ENCODE peak calls at places on chromosomes 3 and 15, in six cellular contexts. S is tibial nerve, Y is body of pancreas, O is A549, N is adrenal gland, R is heart left ventricle. G is an unnamed sample.

GRCh38 chr3:121885386-121885785 is 8.8 kb upstream of the SLC15A2 start:
- DNase-seq in S (no peak), Y (no peak), O (no peak), N (no peak), R (no peak), G (no peak)

GRCh38 chr3:158773166-158773565 is 28.7 kb upstream of the MFSD1 start:
- DNase-seq in S (no peak), Y (no peak), O (no peak), N (no peak), R (no peak), G (no peak)

GRCh38 chr3:119700269-119700919 is 2.4 kb upstream of the CFAP91 start:
- DNase-seq in S (no peak), Y (peak), O (no peak), N (peak), R (peak), G (no peak)

GRCh38 chr3:159664011-159664410 is 324.6 kb upstream of the IL12A start:
- DNase-seq in S (no peak), Y (no peak), O (no peak), N (no peak), R (peak), G (no peak)

GRCh38 chr3:123871946-123872345 is 12.2 kb downstream of the MYLK start:
- DNase-seq in S (no peak), Y (no peak), O (no peak), N (no peak), R (no peak), G (no peak)

GRCh38 chr3:134228035-134228434 is 22.6 kb downstream of the RYK start:
- DNase-seq in S (no peak), Y (no peak), O (no peak), N (no peak), R (no peak), G (no peak)

GRCh38 chr3:37990527-37990926 is at the start of gene VILL:
- DNase-seq in S (peak), Y (peak), O (no peak), N (peak), R (no peak), G (no peak)

GRCh38 chr3:168288511-168289268 is 193.0 kb upstream of the GOLIM4 start:
- DNase-seq in S (no peak), Y (no peak), O (no peak), N (no peak), R (no peak), G (no peak)

GRCh38 chr15:70160803-70161565 is 63.3 kb upstream of the TLE3 start:
- DNase-seq in S (no peak), Y (peak), O (no peak), N (peak), R (peak), G (no peak)

GRCh38 chr3:72116226-72116625 is 331.3 kb upstream of the PROK2 start:
- DNase-seq in S (no peak), Y (no peak), O (no peak), N (no peak), R (no peak), G (no peak)

GRCh38 chr3:149090907-149091306 is 4.6 kb upstream of the HLTF start:
- DNase-seq in S (no peak), Y (no peak), O (no peak), N (no peak), R (no peak), G (no peak)

DNA sequence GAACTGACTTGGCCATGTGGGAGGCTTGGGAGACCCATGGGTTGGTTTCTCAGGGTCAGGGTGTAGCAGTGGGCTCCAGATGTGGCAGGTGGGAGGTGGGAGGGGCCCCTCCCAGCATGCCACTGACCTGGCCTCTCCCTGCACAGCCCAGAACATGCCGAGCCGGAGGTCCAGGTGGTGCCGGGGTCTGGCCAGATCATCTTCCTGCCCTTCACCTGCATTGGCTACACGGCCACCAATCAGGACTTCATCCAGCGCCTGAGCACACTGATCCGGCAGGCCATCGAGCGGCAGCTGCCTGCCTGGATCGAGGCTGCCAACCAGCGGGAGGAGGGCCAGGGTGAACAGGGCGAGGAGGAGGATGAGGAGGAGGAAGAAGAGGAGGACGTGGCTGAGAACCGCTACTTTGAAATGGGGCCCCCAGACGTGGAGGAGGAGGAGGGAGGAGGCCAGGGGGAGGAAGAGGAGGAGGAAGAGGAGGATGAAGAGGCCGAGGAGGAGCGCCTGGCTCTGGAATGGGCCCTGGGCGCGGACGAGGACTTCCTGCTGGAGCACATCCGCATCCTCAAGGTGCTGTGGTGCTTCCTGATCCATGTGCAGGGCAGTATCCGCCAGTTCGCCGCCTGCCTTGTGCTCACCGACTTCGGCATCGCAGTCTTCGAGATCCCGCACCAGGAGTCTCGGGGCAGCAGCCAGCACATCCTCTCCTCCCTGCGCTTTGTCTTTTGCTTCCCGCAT is 7.9 kb upstream of the STAB1 start:
- DNase-seq in S (no peak), Y (no peak), O (no peak), N (no peak), R (no peak), G (no peak)
- TF ChIP-seq POLR2A in S (no peak), Y (no peak), O (no peak), N (no peak), R (no peak), G (no peak)

GRCh38 chr3:174440350-174440716 is 418.8 kb upstream of the NAALADL2 start:
- DNase-seq in S (no peak), Y (peak), O (no peak), N (no peak), R (no peak), G (no peak)

GRCh38 chr3:174442317-174442682 is 416.8 kb upstream of the NAALADL2 start:
- DNase-seq in S (no peak), Y (no peak), O (no peak), N (no peak), R (no peak), G (no peak)

GRCh38 chr3:174441588-174442316 is 417.4 kb upstream of the NAALADL2 start:
- DNase-seq in S (no peak), Y (no peak), O (no peak), N (no peak), R (no peak), G (no peak)

GRCh38 chr3:174439621-174440349 is 419.3 kb upstream of the NAALADL2 start:
- DNase-seq in S (no peak), Y (peak), O (peak), N (peak), R (peak), G (peak)

GRCh38 chr3:174440741-174441587 is 418.2 kb upstream of the NAALADL2 start:
- DNase-seq in S (peak), Y (peak), O (peak), N (peak), R (peak), G (peak)
- TF ChIP-seq POLR2A in S (peak), Y (peak), O (no peak), N (peak), R (no peak), G (peak)

GRCh38 chr3:9279959-9280358 is 30.5 kb upstream of the SRGAP3 start:
- DNase-seq in S (no peak), Y (no peak), O (no peak), N (no peak), R (no peak), G (peak)
- TF ChIP-seq POLR2A in S (no peak), Y (no peak), O (no peak), N (no peak), R (no peak), G (no peak)

GRCh38 chr3:171775943-171776342 is 34.3 kb downstream of the PLD1 start:
- DNase-seq in S (no peak), Y (no peak), O (no peak), N (no peak), R (no peak), G (no peak)

GRCh38 chr3:171774516-171774915 is 35.8 kb downstream of the PLD1 start:
- DNase-seq in S (no peak), Y (no peak), O (no peak), N (no peak), R (no peak), G (no peak)

GRCh38 chr3:171768281-171768925 is 41.9 kb downstream of the PLD1 start:
- DNase-seq in S (no peak), Y (no peak), O (no peak), N (no peak), R (no peak), G (no peak)

GRCh38 chr3:171772427-171773056 is 37.7 kb downstream of the PLD1 start:
- DNase-seq in S (peak), Y (peak), O (peak), N (peak), R (peak), G (peak)

GRCh38 chr3:171770689-171771620 is 39.3 kb downstream of the PLD1 start:
- DNase-seq in S (no peak), Y (peak), O (peak), N (peak), R (peak), G (peak)
- TF ChIP-seq POLR2A in S (peak), Y (peak), O (no peak), N (peak), R (peak), G (no peak)